ENCODE peak calls at places on chromosomes 2 and 18, in nine cellular contexts. M is GM23338, D is H1, F is HL-60, W is upper lobe of left lung, E is transverse colon, I is HCT116, X is K562, T is Panc1. B is an unnamed sample.

GRCh38 chr2:37338933-37339332 is 5.5 kb upstream of the QPCT start:
- DNase-seq in D (no peak), W (no peak), I (no peak), F (no peak), E (no peak), M (no peak), T (no peak), X (no peak), B (no peak)

GRCh38 chr2:96158554-96158940 is 13.3 kb upstream of the DUSP2 start:
- DNase-seq in E (no peak), T (no peak), W (no peak), D (no peak), M (no peak), I (no peak), F (no peak), X (no peak), B (no peak)

GRCh38 chr2:30301551-30301950 is 70.2 kb downstream of the LBH start:
- DNase-seq in M (peak), E (no peak), F (no peak), I (no peak), D (peak), W (no peak), T (no peak), X (no peak), B (no peak)

GRCh38 chr2:31137211-31138036 is 816 bp downstream of the GALNT14 start:
- DNase-seq in T (no peak), I (no peak), M (peak), X (no peak), W (no peak), F (no peak), D (no peak), E (no peak), B (no peak)

GRCh38 chr2:74513605-74514367 is 464 bp upstream of the TLX2 start:
- DNase-seq in T (no peak), I (no peak), D (no peak), X (no peak), W (no peak), M (peak), E (no peak), F (no peak), B (no peak)

GRCh38 chr18:48502906-48503305 is 35.9 kb upstream of the CTIF start:
- DNase-seq in X (no peak), D (no peak), I (no peak), M (no peak), F (no peak), T (no peak), E (no peak), W (no peak), B (no peak)

GRCh38 chr2:194464964-194465638 is 1191.9 kb upstream of the SLC39A10 start:
- DNase-seq in I (no peak), F (no peak), X (no peak), M (no peak), W (no peak), T (no peak), E (no peak), D (no peak), B (no peak)

GRCh38 chr2:18167871-18168270 is 289.4 kb downstream of the KCNS3 start:
- DNase-seq in D (no peak), E (no peak), F (no peak), I (no peak), X (no peak), T (no peak), W (peak), M (no peak), B (no peak)

GRCh38 chr2:189291460-189291859 is 111.9 kb upstream of the COL5A2 start:
- DNase-seq in T (no peak), W (no peak), D (no peak), I (no peak), E (no peak), F (no peak), X (no peak), M (no peak), B (no peak)

GRCh38 chr2:37020212-37020886 is 54.0 kb upstream of the STRN start:
- DNase-seq in X (no peak), D (no peak), E (peak), F (no peak), M (no peak), I (no peak), T (no peak), W (peak), B (no peak)

GRCh38 chr18:6242004-6242403 is 172.7 kb downstream of the L3MBTL4 start:
- DNase-seq in T (no peak), X (no peak), E (no peak), W (no peak), D (no peak), F (no peak), M (no peak), I (no peak), B (no peak)

GRCh38 chr18:70683263-70683662 is 394.4 kb downstream of the SOCS6 start:
- DNase-seq in F (no peak), T (no peak), M (no peak), E (no peak), X (no peak), I (no peak), W (no peak), D (no peak), B (no peak)

GRCh38 chr18:5527603-5528002 is 16.2 kb downstream of the EPB41L3 start:
- DNase-seq in W (peak), D (no peak), F (no peak), T (no peak), X (no peak), M (no peak), E (peak), I (no peak), B (no peak)

GRCh38 chr2:32128636-32129035 is 37.0 kb upstream of the SLC30A6 start:
- DNase-seq in M (no peak), E (no peak), W (no peak), D (no peak), F (no peak), X (no peak), T (no peak), I (no peak), B (no peak)

GRCh38 chr2:186101603-186102002 is 363.0 kb downstream of the FSIP2 start:
- DNase-seq in F (no peak), M (no peak), X (no peak), D (no peak), I (no peak), W (no peak), T (no peak), E (no peak), B (no peak)

GRCh38 chr2:1234731-1235308 is 178.4 kb upstream of the TPO start:
- DNase-seq in E (no peak), M (no peak), W (no peak), D (no peak), F (no peak), I (no peak), T (no peak), X (no peak), B (no peak)

GRCh38 chr2:11103984-11104793 is 51.1 kb upstream of the SLC66A3 start:
- DNase-seq in F (no peak), D (no peak), T (no peak), W (no peak), E (peak), I (no peak), M (no peak), X (no peak), B (no peak)

GRCh38 chr2:68971591-68972231 is 2.7 kb upstream of the GKN1 start:
- DNase-seq in M (no peak), T (no peak), I (no peak), F (no peak), E (no peak), W (no peak), D (no peak), X (no peak), B (no peak)

GRCh38 chr2:239561448-239562001 is 160.7 kb upstream of the HDAC4 start:
- DNase-seq in T (no peak), F (no peak), I (no peak), D (no peak), M (no peak), E (peak), W (no peak), X (no peak), B (peak)

GRCh38 chr2:64667535-64667934 is 13.8 kb upstream of the SERTAD2 start:
- DNase-seq in T (no peak), W (no peak), X (no peak), F (no peak), D (no peak), E (no peak), I (no peak), M (no peak), B (no peak)

GRCh38 chr18:31197676-31198075 is 35.0 kb upstream of the DSC1 start:
- DNase-seq in T (no peak), F (no peak), E (no peak), W (no peak), I (peak), X (peak), D (no peak), M (no peak), B (no peak)

GRCh38 chr2:171013851-171014250 is 84.8 kb downstream of the GORASP2 start:
- DNase-seq in E (no peak), D (no peak), F (no peak), M (no peak), T (no peak), W (no peak), I (no peak), X (no peak), B (no peak)

GRCh38 chr2:29459445-29460179 is 344.4 kb downstream of the CLIP4 start:
- DNase-seq in M (no peak), T (no peak), F (no peak), I (no peak), W (no peak), D (no peak), E (no peak), X (no peak), B (no peak)

GRCh38 chr2:26243643-26244478 is 571 bp downstream of the HADHA start:
- DNase-seq in F (peak), D (no peak), I (no peak), T (peak), M (peak), E (peak), X (no peak), W (peak), B (no peak)

GRCh38 chr2:66698879-66699278 is 264.0 kb downstream of the MEIS1 start:
- DNase-seq in E (no peak), D (no peak), X (no peak), M (no peak), F (no peak), T (no peak), I (no peak), W (no peak), B (no peak)

GRCh38 chr18:9025104-9025838 is 77.2 kb upstream of the NDUFV2 start:
- DNase-seq in D (no peak), I (peak), M (no peak), F (no peak), T (no peak), X (no peak), W (no peak), E (no peak), B (no peak)

GRCh38 chr2:204871246-204871953 is 326.1 kb downstream of the PARD3B start:
- DNase-seq in M (peak), I (no peak), D (no peak), E (no peak), X (no peak), T (peak), F (no peak), W (no peak), B (no peak)

GRCh38 chr2:69027060-69027459 is 14.1 kb downstream of the ANTXR1 start:
- DNase-seq in M (no peak), T (no peak), E (no peak), F (no peak), X (no peak), I (no peak), W (no peak), D (no peak), B (no peak)

GRCh38 chr2:109497911-109498870 is 115.6 kb downstream of the SEPTIN10 start:
- DNase-seq in D (no peak), M (no peak), X (no peak), F (no peak), T (no peak), I (no peak), W (no peak), E (no peak), B (no peak)

GRCh38 chr2:239040152-239040761 is 192.4 kb downstream of the TWIST2 start:
- DNase-seq in W (no peak), F (no peak), I (no peak), T (no peak), M (no peak), D (no peak), E (no peak), X (no peak), B (no peak)

GRCh38 chr2:186848873-186849578 is at the start of gene ZSWIM2:
- DNase-seq in E (peak), X (no peak), M (peak), D (peak), F (peak), T (no peak), W (peak), I (no peak), B (no peak)

GRCh38 chr2:12448846-12449480 is 267.8 kb upstream of the TRIB2 start:
- DNase-seq in X (no peak), W (no peak), E (no peak), M (no peak), I (no peak), T (no peak), F (no peak), D (no peak), B (no peak)

GRCh38 chr2:189293164-189293563 is 113.6 kb upstream of the COL5A2 start:
- DNase-seq in F (no peak), M (no peak), I (no peak), D (no peak), E (no peak), X (no peak), T (no peak), W (no peak), B (no peak)

GRCh38 chr2:73830871-73831401 is 2.2 kb downstream of the STAMBP start:
- DNase-seq in X (no peak), W (no peak), E (no peak), M (no peak), T (no peak), I (no peak), D (no peak), F (no peak), B (no peak)

GRCh38 chr2:12434609-12435008 is 282.1 kb upstream of the TRIB2 start:
- DNase-seq in F (no peak), M (no peak), T (no peak), I (no peak), E (no peak), W (no peak), X (peak), D (no peak), B (no peak)

GRCh38 chr2:200509227-200509607 is 651 bp downstream of the KCTD18 start:
- DNase-seq in M (peak), T (no peak), E (no peak), I (no peak), F (no peak), X (peak), W (no peak), D (no peak), B (no peak)

GRCh38 chr2:200507179-200507578 is 2.7 kb downstream of the KCTD18 start:
- DNase-seq in T (no peak), M (no peak), E (no peak), W (no peak), I (no peak), F (no peak), X (no peak), D (no peak), B (no peak)

GRCh38 chr2:200506679-200507078 is 3.2 kb downstream of the KCTD18 start:
- DNase-seq in F (no peak), D (no peak), T (no peak), I (no peak), M (no peak), E (no peak), X (no peak), W (no peak), B (no peak)

GRCh38 chr2:200515155-200515554 is 5.3 kb upstream of the KCTD18 start:
- DNase-seq in I (no peak), X (no peak), W (no peak), T (no peak), E (no peak), F (no peak), M (no peak), D (no peak), B (no peak)

GRCh38 chr2:200509608-200510433 is at the start of gene KCTD18:
- DNase-seq in E (peak), T (peak), D (peak), X (peak), I (peak), M (peak), F (peak), W (peak), B (peak)
- TF ChIP-seq POLR2AphosphoS5 in E (peak), T (peak), D (no peak), X (peak), I (peak), M (peak), F (peak), W (peak), B (peak)

GRCh38 chr18:23503038-23503966 is at the start of gene RMC1:
- DNase-seq in D (peak), F (peak), I (peak), E (peak), W (peak), X (peak), M (peak), T (no peak), B (peak)
- TF ChIP-seq CTCF in D (peak), F (no peak), I (no peak), E (no peak), W (peak), X (peak), M (peak), T (peak), B (no peak)

GRCh38 chr2:158949300-158949699 is 19.1 kb upstream of the TANC1 start:
- DNase-seq in D (no peak), F (no peak), X (no peak), T (no peak), I (no peak), W (no peak), M (no peak), E (no peak), B (no peak)

GRCh38 chr2:158958365-158958764 is 10.1 kb upstream of the TANC1 start:
- DNase-seq in T (no peak), W (no peak), I (no peak), D (no peak), E (no peak), F (no peak), M (no peak), X (no peak), B (no peak)

GRCh38 chr2:158955974-158956373 is 12.5 kb upstream of the TANC1 start:
- DNase-seq in X (no peak), F (no peak), D (no peak), T (no peak), E (no peak), I (no peak), W (no peak), M (no peak), B (no peak)

GRCh38 chr2:158953454-158953853 is 15.0 kb upstream of the TANC1 start:
- DNase-seq in X (no peak), F (no peak), W (no peak), E (no peak), T (no peak), M (no peak), I (no peak), D (no peak), B (no peak)

DNA sequence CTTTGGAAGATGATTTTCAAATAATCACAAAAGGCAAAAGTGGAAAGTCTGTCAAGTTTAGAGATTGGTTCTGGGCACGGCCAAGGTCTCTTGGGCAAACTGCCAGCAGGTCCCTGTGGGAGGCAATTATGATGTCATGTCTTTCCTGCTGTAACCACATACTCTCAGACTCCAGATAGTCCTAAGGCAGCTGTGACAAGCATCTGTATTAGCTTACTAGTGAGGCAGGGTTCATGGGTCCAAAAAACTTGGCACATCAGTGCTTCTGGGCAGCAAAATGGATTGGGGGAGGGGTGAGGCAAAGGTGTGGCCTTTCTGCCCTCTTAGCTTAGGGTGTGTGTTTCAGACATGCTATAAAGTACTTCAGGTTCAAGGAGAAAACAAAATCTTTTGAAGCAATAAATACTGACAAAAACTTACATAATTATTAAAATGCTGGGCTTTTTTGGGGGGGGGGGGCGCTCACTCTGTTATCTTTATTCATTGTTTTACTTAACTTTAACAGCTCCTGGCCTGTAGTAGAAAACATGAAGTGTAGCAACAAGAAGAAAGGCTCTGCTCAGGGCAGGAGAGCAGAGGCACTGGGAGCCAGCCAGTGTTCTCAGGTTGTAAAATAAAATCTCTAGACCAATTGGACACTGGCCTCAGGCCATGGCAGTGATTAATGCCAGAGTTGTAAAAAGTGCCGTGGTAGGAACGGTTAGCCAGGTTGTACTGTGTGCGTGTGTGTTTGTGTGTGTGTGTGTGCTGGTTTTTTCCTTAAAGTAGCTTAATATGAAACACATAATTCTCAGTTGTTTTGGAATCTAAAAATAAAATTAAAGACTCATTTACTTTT is 14.3 kb upstream of the TANC1 start:
- DNase-seq in T (no peak), F (no peak), W (peak), E (peak), D (no peak), I (no peak), M (no peak), X (no peak), B (peak)
- TF ChIP-seq POLR2AphosphoS5 in T (no peak), F (no peak), W (no peak), E (peak), D (no peak), I (no peak), M (no peak), X (no peak), B (peak)

DNA sequence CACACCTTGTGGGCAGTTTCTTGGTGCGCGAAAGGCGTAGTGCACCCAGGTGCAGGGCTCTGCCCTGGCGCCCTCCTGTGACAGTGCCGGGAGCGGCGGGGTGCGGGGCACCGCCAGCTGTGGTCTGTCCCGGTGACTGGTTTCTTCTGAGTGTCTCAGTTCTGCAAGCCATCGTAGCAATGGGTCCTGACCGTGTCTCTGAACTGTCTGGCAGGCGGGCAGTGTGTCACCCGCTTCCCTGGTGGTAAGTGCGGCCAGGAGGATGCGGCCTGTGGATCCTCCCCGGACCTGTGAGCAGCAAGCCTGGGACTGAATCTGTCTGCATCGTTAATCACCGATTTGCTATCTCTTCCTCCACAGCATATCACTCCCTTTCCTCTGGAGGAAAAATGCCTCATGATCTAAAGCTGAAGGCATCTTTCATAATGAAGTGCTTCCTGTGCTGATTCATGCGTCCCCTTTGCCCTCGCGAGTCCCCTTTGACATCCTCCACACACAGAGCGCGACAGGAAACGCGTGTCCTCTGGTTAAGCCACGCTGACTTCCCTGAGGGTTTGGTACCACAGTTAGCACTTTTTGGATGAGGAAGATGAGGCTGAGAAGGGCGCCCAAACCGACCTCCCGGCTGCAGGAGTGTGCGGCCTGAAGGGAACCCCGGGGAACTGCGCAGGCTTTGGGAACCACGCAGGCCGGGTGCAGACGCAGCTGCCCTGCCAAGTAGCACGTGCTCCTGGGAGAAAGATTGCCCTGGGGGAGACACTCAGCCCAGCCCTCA is 416.0 kb upstream of the HS6ST1 start:
- DNase-seq in X (no peak), F (peak), W (peak), T (no peak), M (peak), E (no peak), D (no peak), I (no peak), B (no peak)
- TF ChIP-seq CTCF in X (no peak), F (no peak), W (no peak), T (no peak), M (peak), E (no peak), D (peak), I (peak), B (no peak)